ENCODE peak calls at places on chromosomes 2 and 18, in five cellular contexts. Q is stomach, S is ascending aorta, F is neural progenitor cell, P is neural crest cell. O is an unnamed sample.

GRCh38 chr2:227677928-227678327 is 11.3 kb downstream of the SCYGR5 start:
- DNase-seq in Q (no peak), S (no peak), F (no peak), P (no peak), O (no peak)

GRCh38 chr2:26246818-26247217 is 2.1 kb downstream of the HADHB start:
- DNase-seq in Q (no peak), S (no peak), F (no peak), P (no peak), O (no peak)

GRCh38 chr2:26203906-26204305 is 31.0 kb downstream of the GAREM2 start:
- DNase-seq in Q (no peak), S (no peak), F (peak), P (no peak), O (no peak)

GRCh38 chr2:187475499-187476248 is 27.6 kb upstream of the CALCRL start:
- DNase-seq in Q (no peak), S (no peak), F (no peak), P (no peak), O (no peak)

GRCh38 chr2:217801115-217801531 is 201.7 kb downstream of the TNS1 start:
- DNase-seq in Q (no peak), S (no peak), F (peak), P (no peak), O (no peak)

GRCh38 chr18:59024829-59025228 is 114.9 kb upstream of the SEC11C start:
- DNase-seq in Q (no peak), S (no peak), F (no peak), P (no peak), O (no peak)

GRCh38 chr2:180208841-180209240 is 201.7 kb upstream of the CWC22 start:
- DNase-seq in Q (no peak), S (no peak), F (no peak), P (no peak), O (no peak)

GRCh38 chr2:5140367-5140766 is 551.8 kb upstream of the SOX11 start:
- DNase-seq in Q (no peak), S (no peak), F (no peak), P (no peak), O (no peak)

GRCh38 chr2:84694088-84694622 is 177.9 kb downstream of the DNAH6 start:
- DNase-seq in Q (no peak), S (no peak), F (no peak), P (no peak), O (no peak)

GRCh38 chr18:57805117-57805516 is 2.0 kb upstream of the ATP8B1 start:
- DNase-seq in Q (no peak), S (no peak), F (no peak), P (no peak), O (no peak)

GRCh38 chr2:12957251-12957650 is 240.5 kb downstream of the TRIB2 start:
- DNase-seq in Q (no peak), S (no peak), F (no peak), P (no peak), O (no peak)

GRCh38 chr2:241925821-241926441 is 56.4 kb downstream of the RTP5 start:
- DNase-seq in Q (peak), S (no peak), F (no peak), P (no peak), O (no peak)

GRCh38 chr2:134411828-134412638 is 158.2 kb downstream of the MGAT5 start:
- DNase-seq in Q (peak), S (no peak), F (peak), P (peak), O (peak)

GRCh38 chr2:11938196-11938595 is 191.8 kb downstream of the LPIN1 start:
- DNase-seq in Q (peak), S (no peak), F (peak), P (no peak), O (no peak)

GRCh38 chr2:238929242-238930081 is 81.6 kb downstream of the TWIST2 start:
- DNase-seq in Q (peak), S (no peak), F (no peak), P (no peak), O (no peak)

GRCh38 chr2:196984888-196985287 is 58.4 kb upstream of the PGAP1 start:
- DNase-seq in Q (no peak), S (no peak), F (no peak), P (no peak), O (no peak)

GRCh38 chr2:213959589-213959988 is 451.3 kb upstream of the VWC2L start:
- DNase-seq in Q (no peak), S (no peak), F (no peak), P (no peak), O (no peak)

GRCh38 chr2:68744517-68744916 is 9.9 kb downstream of the ARHGAP25 start:
- DNase-seq in Q (no peak), S (no peak), F (no peak), P (no peak), O (no peak)
- TF ChIP-seq CTCF in Q (no peak), S (no peak), F (peak), P (no peak), O (no peak)

GRCh38 chr2:240560084-240560479 is at the start of gene DUSP28:
- DNase-seq in Q (peak), S (peak), F (peak), P (peak), O (peak)

GRCh38 chr2:240559271-240559670 is 886 bp upstream of the DUSP28 start:
- DNase-seq in Q (no peak), S (no peak), F (no peak), P (no peak), O (no peak)

GRCh38 chr2:240561325-240561971 is 1.3 kb downstream of the DUSP28 start:
- DNase-seq in Q (no peak), S (no peak), F (no peak), P (no peak), O (no peak)

GRCh38 chr2:240558229-240558885 is 569 bp upstream of the ANKMY1 start:
- DNase-seq in Q (no peak), S (no peak), F (peak), P (no peak), O (no peak)

DNA sequence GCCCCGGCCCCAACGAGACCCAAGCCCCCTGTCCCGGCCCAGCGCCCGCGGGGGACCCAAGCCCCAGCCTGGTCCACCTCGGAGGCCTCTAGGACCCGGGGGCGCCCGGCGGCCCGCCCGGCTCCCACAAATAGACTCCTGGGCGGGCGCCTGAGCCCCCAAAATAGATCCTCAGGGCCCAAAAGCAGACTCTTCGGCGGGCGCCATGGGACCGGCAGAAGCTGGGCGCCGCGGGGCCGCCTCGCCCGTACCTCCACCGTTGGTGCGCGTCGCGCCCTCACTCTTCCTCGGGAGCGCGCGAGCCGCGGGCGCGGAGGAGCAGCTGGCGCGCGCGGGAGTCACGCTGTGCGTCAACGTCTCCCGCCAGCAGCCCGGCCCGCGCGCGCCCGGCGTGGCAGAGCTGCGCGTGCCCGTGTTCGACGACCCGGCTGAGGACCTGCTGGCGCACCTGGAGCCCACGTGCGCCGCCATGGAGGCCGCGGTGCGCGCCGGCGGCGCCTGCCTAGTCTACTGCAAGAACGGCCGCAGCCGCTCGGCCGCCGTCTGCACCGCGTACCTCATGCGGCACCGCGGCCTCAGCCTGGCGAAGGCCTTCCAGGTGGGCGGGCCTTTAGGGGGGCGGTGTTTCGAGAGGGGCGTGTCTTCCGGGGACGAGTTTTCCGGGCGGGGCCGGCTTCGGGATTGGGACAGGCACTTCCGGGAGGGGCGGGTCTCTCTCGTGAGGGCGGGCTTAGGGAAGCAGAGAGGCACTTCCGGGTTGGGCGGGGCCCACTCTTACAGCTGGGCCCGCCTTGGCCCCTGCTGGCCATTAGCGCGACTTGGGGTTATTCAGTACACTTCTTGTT is 545 bp downstream of the DUSP28 start:
- DNase-seq in Q (peak), S (peak), F (peak), P (peak), O (peak)
- TF ChIP-seq CTCF in Q (peak), S (peak), F (peak), P (peak), O (no peak)

DNA sequence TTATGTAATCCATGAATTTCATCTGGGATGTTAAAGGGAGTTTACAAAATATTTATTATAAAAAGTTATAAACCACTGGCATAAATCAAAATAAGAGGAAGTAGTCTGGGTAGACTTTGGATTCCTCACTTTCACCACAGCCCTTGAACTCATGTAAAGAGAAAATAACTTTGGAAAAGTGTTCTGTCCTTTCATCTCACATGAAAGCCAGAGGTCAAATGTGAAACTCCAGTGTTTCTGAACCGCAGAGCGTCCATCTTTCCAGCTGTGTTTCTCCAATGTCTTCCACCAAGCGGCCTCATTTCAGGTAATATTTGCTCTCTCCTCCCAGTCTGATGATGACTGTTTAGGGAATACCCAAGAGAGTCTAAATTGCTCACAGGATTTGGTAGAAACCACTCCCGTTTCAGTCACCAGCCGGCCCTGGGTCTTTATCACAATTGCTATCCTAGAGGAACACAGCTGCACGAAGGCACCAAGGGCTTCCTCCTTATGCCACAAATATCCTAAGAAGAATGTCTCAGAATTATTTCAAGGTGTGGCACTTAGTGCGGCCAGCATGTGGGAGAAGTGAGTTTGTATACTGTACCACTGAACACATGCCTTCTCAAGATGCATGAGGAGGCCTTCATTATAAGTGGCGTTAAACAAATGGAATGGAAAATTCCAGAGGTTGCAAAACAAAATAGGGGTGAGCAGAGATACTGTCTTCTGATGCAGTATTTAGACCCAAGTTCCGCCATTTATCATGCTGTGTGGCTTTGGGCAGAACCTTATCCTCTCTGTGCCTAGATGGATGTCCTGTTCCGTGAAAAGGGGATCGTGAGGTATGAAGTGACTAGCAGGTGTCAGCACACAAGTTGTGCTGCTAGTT is 63.8 kb downstream of the ACTR2 start:
- DNase-seq in Q (no peak), S (no peak), F (no peak), P (no peak), O (no peak)
- TF ChIP-seq CTCF in Q (no peak), S (no peak), F (no peak), P (no peak), O (no peak)

GRCh38 chr2:21748501-21748900 is 624.7 kb downstream of the TDRD15 start:
- DNase-seq in Q (no peak), S (no peak), F (no peak), P (no peak), O (no peak)

GRCh38 chr2:21740529-21740928 is 616.8 kb downstream of the TDRD15 start:
- DNase-seq in Q (no peak), S (no peak), F (no peak), P (no peak), O (no peak)

DNA sequence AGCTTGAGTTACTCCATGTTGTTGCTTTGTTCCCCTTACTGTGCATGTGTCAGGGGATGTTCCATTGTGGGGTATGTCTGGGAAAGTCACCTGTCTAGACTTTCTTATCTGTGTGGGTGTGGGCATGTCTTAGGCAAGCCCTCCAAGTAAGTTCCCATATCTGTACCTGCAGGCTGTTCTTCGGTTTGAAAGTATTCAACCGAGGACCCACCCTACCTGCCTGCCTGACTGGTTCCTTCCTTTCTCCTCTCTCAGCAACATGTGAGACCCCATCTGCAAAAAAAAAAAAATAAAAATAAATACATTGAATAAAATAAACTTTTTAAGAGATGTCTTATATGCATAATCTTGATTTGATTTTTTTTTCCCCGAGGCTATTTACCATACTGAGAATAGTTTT is 622.7 kb downstream of the TDRD15 start:
- DNase-seq in Q (no peak), S (no peak), F (no peak), P (no peak), O (no peak)
- TF ChIP-seq CTCF in Q (no peak), S (no peak), F (no peak), P (no peak), O (no peak)

DNA sequence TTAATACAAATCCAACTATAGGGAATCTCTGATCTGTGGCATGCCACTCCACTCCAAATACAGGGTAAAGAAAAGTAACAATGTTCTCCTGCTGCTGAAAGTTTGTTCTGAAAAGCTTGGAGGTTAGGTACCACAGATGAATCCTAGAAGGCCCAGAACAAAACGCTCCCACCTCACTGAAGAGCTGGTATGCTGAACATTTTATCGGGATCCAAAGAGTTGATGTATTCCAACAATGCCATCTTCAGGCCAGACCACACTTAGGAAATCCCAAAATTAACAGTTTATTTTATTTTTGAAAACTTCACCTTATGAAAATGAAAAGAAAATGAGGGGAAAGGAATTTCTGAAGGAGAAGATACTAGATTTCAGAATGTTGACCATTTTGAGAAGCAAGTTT is 145.1 kb upstream of the CDH19 start:
- DNase-seq in Q (no peak), S (no peak), F (peak), P (no peak), O (no peak)
- TF ChIP-seq CTCF in Q (peak), S (no peak), F (peak), P (peak), O (peak)